ENCODE peak calls at places on chromosome 2, in seven cellular contexts. Q is OCI-LY7; N is ovary; E is naive thymus-derived CD4-positive, alpha-beta T cell; I is neuronal stem cell; G is left ventricle myocardium inferior; B is kidney. P is an unnamed sample. For H3K9me3 and H3K4me1, the result is how much of the 10 kb centered on the place peaks cover.

GRCh38 chr2:169715379-169716228 is 18.0 kb upstream of the KLHL23 start:
- DNase-seq in Q (no peak), N (no peak), E (no peak), I (no peak), G (no peak), B (no peak), P (peak)

GRCh38 chr2:170017848-170018492 is 160.0 kb upstream of the MYO3B start:
- DNase-seq in Q (no peak), N (peak), E (no peak), I (no peak), G (peak), B (no peak), P (no peak)

GRCh38 chr2:238722883-238723282 is 125.0 kb upstream of the TWIST2 start:
- DNase-seq in Q (no peak), N (no peak), E (no peak), I (no peak), G (no peak), B (no peak), P (no peak)

GRCh38 chr2:28326873-28327495 is 65.7 kb upstream of the FOSL2 start:
- DNase-seq in Q (no peak), N (peak), E (no peak), I (no peak), G (no peak), B (peak), P (no peak)

GRCh38 chr2:71934595-71935263 is 212.9 kb downstream of the CYP26B1 start:
- DNase-seq in Q (no peak), N (no peak), E (no peak), I (no peak), G (peak), B (no peak), P (no peak)

GRCh38 chr2:20225294-20226151 is 593 bp upstream of the SDC1 start:
- DNase-seq in Q (peak), N (peak), E (no peak), I (peak), G (peak), B (peak), P (peak)

GRCh38 chr2:173090291-173090877 is 14.7 kb downstream of the MAP3K20 start:
- DNase-seq in Q (no peak), N (peak), E (no peak), I (no peak), G (peak), B (no peak), P (no peak)

GRCh38 chr2:181891258-181891965 is at the start of gene ITPRID2:
- DNase-seq in Q (peak), N (peak), E (peak), I (peak), G (peak), B (peak), P (peak)

GRCh38 chr2:58893645-58894336 is 652.7 kb upstream of the FANCL start:
- DNase-seq in Q (no peak), N (no peak), E (no peak), I (no peak), G (no peak), B (no peak), P (no peak)

GRCh38 chr2:70870790-70871189 is 35.2 kb upstream of the CD207 start:
- DNase-seq in Q (no peak), N (no peak), E (no peak), I (no peak), G (no peak), B (peak), P (no peak)

GRCh38 chr2:99621106-99621505 is 131.3 kb upstream of the REV1 start:
- DNase-seq in Q (no peak), N (no peak), E (no peak), I (no peak), G (no peak), B (no peak), P (no peak)

GRCh38 chr2:203225423-203226039 is 13.3 kb upstream of the CYP20A1 start:
- DNase-seq in Q (peak), N (no peak), E (no peak), I (no peak), G (no peak), B (no peak), P (no peak)

GRCh38 chr2:86308356-86308755 is 29.1 kb downstream of the REEP1 start:
- DNase-seq in Q (no peak), N (no peak), E (no peak), I (no peak), G (no peak), B (no peak), P (no peak)

GRCh38 chr2:28406276-28407096 is 13.8 kb downstream of the FOSL2 start:
- DNase-seq in Q (no peak), N (no peak), E (no peak), I (no peak), G (no peak), B (peak), P (peak)

GRCh38 chr2:36507408-36507812 is 90.6 kb downstream of the FEZ2 start:
- DNase-seq in Q (peak), N (peak), E (no peak), I (peak), G (no peak), B (no peak), P (no peak)

GRCh38 chr2:203279288-203279687 is 40.5 kb downstream of the CYP20A1 start:
- DNase-seq in Q (no peak), N (no peak), E (no peak), I (no peak), G (no peak), B (no peak), P (no peak)

GRCh38 chr2:955829-956731 is 5.4 kb downstream of the SNTG2 start:
- DNase-seq in Q (no peak), N (no peak), E (no peak), I (no peak), G (no peak), B (no peak), P (no peak)

GRCh38 chr2:120488531-120488930 is 142.6 kb downstream of the INHBB start:
- DNase-seq in Q (no peak), N (no peak), E (no peak), I (no peak), G (no peak), B (peak), P (no peak)

GRCh38 chr2:181313845-181314244 is 143.3 kb upstream of the ITGA4 start:
- DNase-seq in Q (no peak), N (no peak), E (no peak), I (no peak), G (no peak), B (no peak), P (no peak)

GRCh38 chr2:235868645-235869044 is 299.5 kb downstream of the GBX2 start:
- DNase-seq in Q (no peak), N (no peak), E (no peak), I (no peak), G (no peak), B (no peak), P (no peak)

GRCh38 chr2:113699048-113699447 is 57.4 kb downstream of the SLC35F5 start:
- DNase-seq in Q (no peak), N (no peak), E (no peak), I (no peak), G (no peak), B (no peak), P (no peak)

GRCh38 chr2:149989447-149990063 is 402.0 kb upstream of the MMADHC start:
- DNase-seq in Q (no peak), N (no peak), E (no peak), I (no peak), G (no peak), B (no peak), P (no peak)

GRCh38 chr2:149410701-149411484 is 80.5 kb downstream of the LYPD6 start:
- DNase-seq in Q (no peak), N (no peak), E (no peak), I (no peak), G (no peak), B (no peak), P (no peak)

GRCh38 chr2:20035961-20036666 is 15.3 kb downstream of the LAPTM4A start:
- DNase-seq in Q (peak), N (no peak), E (no peak), I (no peak), G (no peak), B (no peak), P (no peak)

GRCh38 chr2:112625474-112626114 is 20.1 kb upstream of the SLC20A1 start:
- DNase-seq in Q (no peak), N (no peak), E (no peak), I (no peak), G (no peak), B (no peak), P (no peak)

GRCh38 chr2:118371500-118371899 is 283.2 kb downstream of the INSIG2 start:
- DNase-seq in Q (peak), N (no peak), E (no peak), I (peak), G (no peak), B (no peak), P (no peak)

GRCh38 chr2:216012133-216012829 is 1.1 kb downstream of the MREG start:
- DNase-seq in Q (peak), N (no peak), E (no peak), I (no peak), G (no peak), B (no peak), P (no peak)

GRCh38 chr2:160614391-160614790 is 120.8 kb upstream of the RBMS1 start:
- DNase-seq in Q (no peak), N (no peak), E (no peak), I (no peak), G (no peak), B (no peak), P (no peak)

GRCh38 chr2:132372276-132372675 is 44.3 kb upstream of the GPR39 start:
- DNase-seq in Q (no peak), N (no peak), E (no peak), I (no peak), G (no peak), B (no peak), P (no peak)

GRCh38 chr2:120867290-120868231 is 131.9 kb downstream of the GLI2 start:
- DNase-seq in Q (no peak), N (peak), E (no peak), I (peak), G (peak), B (peak), P (peak)

GRCh38 chr2:183608747-183609146 is 484.5 kb downstream of the NUP35 start:
- DNase-seq in Q (no peak), N (no peak), E (no peak), I (no peak), G (no peak), B (no peak), P (no peak)

GRCh38 chr2:217996345-217996744 is 6.5 kb downstream of the TNS1 start:
- DNase-seq in Q (no peak), N (peak), E (no peak), I (no peak), G (no peak), B (no peak), P (no peak)

GRCh38 chr2:16626497-16626896 is 39.1 kb downstream of the CYRIA start:
- DNase-seq in Q (peak), N (peak), E (no peak), I (no peak), G (no peak), B (no peak), P (no peak)

GRCh38 chr2:238596571-238597551 is 170.1 kb downstream of the ASB1 start:
- DNase-seq in Q (no peak), N (peak), E (no peak), I (no peak), G (peak), B (peak), P (no peak)

DNA sequence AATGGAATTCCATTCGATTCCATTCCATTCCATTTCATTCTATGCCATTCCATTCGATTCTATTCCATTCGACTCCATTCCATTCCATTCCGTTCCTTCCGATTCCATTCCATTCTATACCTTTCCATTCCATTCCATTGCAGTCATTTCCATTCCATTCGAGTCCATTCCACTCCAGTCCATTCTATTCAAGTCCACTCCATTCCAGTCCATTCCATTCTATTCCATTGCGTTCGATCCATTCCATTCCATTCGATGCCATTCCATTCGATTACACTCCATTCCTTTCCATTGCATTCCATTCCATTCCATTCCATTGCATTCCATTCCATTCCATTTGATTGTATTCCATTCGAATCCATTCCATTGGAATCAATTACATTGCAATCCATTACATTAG is 1119.8 kb downstream of the RPIA start:
- DNase-seq in Q (no peak), N (no peak), E (no peak), I (no peak), G (no peak), B (no peak), P (no peak)
- H3K9me3 ChIP-seq in Q (half or more), N (under half), E (half or more), I (under half), G (under half), B (half or more), P (half or more)

GRCh38 chr2:9471212-9471611 is 3.1 kb upstream of the IAH1 start:
- DNase-seq in Q (no peak), N (no peak), E (no peak), I (no peak), G (no peak), B (no peak), P (no peak)
- H3K27ac ChIP-seq in Q (no peak), N (no peak), E (no peak), I (no peak), G (no peak), B (no peak), P (no peak)

DNA sequence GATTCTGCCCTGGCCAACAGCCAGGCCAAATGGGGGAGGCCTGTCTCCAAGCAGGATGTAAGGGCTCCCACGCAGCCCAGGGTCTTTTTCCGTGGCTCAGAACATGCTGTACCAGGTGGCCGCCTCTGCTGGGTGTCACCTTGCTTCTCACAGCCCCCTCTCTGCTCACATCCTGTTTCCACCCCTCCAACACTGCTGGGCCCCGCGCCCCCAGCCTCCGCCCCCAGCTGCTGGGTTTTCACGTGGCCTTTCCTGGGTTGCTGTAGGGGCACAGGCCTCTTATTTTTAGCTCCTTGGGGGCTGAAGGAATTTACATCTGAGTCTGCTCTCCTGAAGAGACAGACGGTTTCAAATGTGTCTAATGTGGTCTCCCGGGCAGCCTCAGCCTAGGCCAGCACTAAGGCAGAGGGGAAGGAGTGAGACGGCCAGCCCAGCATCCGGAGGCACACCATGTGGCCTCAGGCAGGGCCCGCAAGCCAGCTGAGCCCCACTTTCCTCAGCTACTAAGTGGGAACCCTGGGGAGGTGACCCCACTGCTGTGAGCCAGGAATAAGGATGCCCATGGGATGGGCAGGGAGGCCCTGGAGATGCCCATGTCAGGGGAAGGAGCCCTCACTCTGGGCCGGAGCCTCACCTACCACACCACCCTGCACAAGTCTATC is 18.7 kb upstream of the DUSP2 start:
- DNase-seq in Q (peak), N (no peak), E (peak), I (no peak), G (no peak), B (no peak), P (no peak)
- H3K4me1 ChIP-seq in Q (half or more), N (under half), E (half or more), I (under half), G (under half), B (under half), P (under half)

GRCh38 chr2:234677758-234678538 is 181.1 kb upstream of the ARL4C start:
- DNase-seq in Q (no peak), N (no peak), E (no peak), I (no peak), G (no peak), B (no peak), P (no peak)
- H3K9me3 ChIP-seq in Q (under half), N (under half), E (under half), I (under half), G (under half), B (under half), P (under half)

GRCh38 chr2:54880428-54880827 is 157.0 kb downstream of the EML6 start:
- DNase-seq in Q (no peak), N (no peak), E (no peak), I (no peak), G (no peak), B (no peak), P (no peak)

GRCh38 chr2:54879598-54880355 is 156.3 kb downstream of the EML6 start:
- DNase-seq in Q (no peak), N (no peak), E (no peak), I (no peak), G (no peak), B (no peak), P (no peak)

GRCh38 chr2:54876764-54877163 is 153.3 kb downstream of the EML6 start:
- DNase-seq in Q (no peak), N (no peak), E (no peak), I (no peak), G (no peak), B (no peak), P (no peak)

GRCh38 chr2:54878182-54878581 is 154.7 kb downstream of the EML6 start:
- DNase-seq in Q (no peak), N (no peak), E (no peak), I (no peak), G (no peak), B (no peak), P (no peak)

GRCh38 chr2:54879037-54879436 is 155.6 kb downstream of the EML6 start:
- DNase-seq in Q (no peak), N (no peak), E (no peak), I (no peak), G (no peak), B (no peak), P (no peak)
- H3K27ac ChIP-seq in Q (no peak), N (no peak), E (no peak), I (no peak), G (no peak), B (no peak), P (no peak)

P was measured in lower lobe of right lung.